ENCODE peak calls at places on chromosome 11, in five cellular contexts. Y is Kasumi-1; I is glutamatergic neuron; C is neural progenitor cell; X is activated naive CD4-positive, alpha-beta T cell. F is an unnamed sample.

GRCh38 chr11:47185305-47186075 is 744 bp downstream of the PACSIN3 start:
- DNase-seq in C (peak; percentile 84), X (no peak), Y (peak; percentile 22), I (peak; percentile 42), F (peak; percentile 89)

GRCh38 chr11:87361891-87362290 is 324.2 kb downstream of the TMEM135 start:
- DNase-seq in C (no peak), Y (no peak), I (no peak), X (no peak), F (no peak)

GRCh38 chr11:64620286-64620962 is 29.4 kb downstream of the SLC22A12 start:
- DNase-seq in Y (no peak), C (peak; percentile 71), X (no peak), I (no peak), F (no peak)

GRCh38 chr11:33697997-33698396 is 2.6 kb downstream of the C11orf91 start:
- DNase-seq in I (no peak), Y (no peak), C (no peak), X (no peak), F (no peak)

GRCh38 chr11:35418847-35419712 is at the start of gene SLC1A2:
- DNase-seq in I (peak; percentile 87), X (no peak), C (peak; percentile 82), Y (peak; percentile 4), F (peak; percentile 87)

GRCh38 chr11:36265793-36266628 is 23.2 kb downstream of the COMMD9 start:
- DNase-seq in C (peak; percentile 84), X (peak; percentile 32), Y (peak; percentile 43), I (peak; percentile 75), F (no peak)

GRCh38 chr11:75508051-75508561 is 17.6 kb downstream of the GDPD5 start:
- DNase-seq in I (no peak), Y (peak; percentile 8), X (no peak), C (no peak), F (no peak)

GRCh38 chr11:9568854-9569587 is 4.4 kb upstream of the WEE1 start:
- DNase-seq in Y (peak; percentile 16), I (no peak), X (no peak), C (peak; percentile 14), F (no peak)

GRCh38 chr11:64204464-64204989 is 2.0 kb upstream of the FERMT3 start:
- DNase-seq in I (peak; percentile 74), C (peak; percentile 85), X (peak; percentile 26), Y (peak; percentile 97), F (peak; percentile 95)

GRCh38 chr11:2393111-2393868 is 7.3 kb upstream of the TSSC4 start:
- DNase-seq in Y (no peak), X (no peak), I (no peak), C (no peak), F (no peak)

GRCh38 chr11:13140028-13140870 is 131.1 kb downstream of the RASSF10 start:
- DNase-seq in I (no peak), Y (no peak), C (no peak), X (no peak), F (no peak)

GRCh38 chr11:118002010-118002540 is 15.9 kb downstream of the IL10RA start:
- DNase-seq in I (no peak), X (no peak), Y (no peak), C (no peak), F (no peak)

GRCh38 chr11:12544986-12545775 is 129.0 kb upstream of the TEAD1 start:
- DNase-seq in X (no peak), I (no peak), C (no peak), Y (no peak), F (no peak)

GRCh38 chr11:122756417-122756816 is 81.9 kb upstream of the CRTAM start:
- DNase-seq in Y (peak; percentile 95), C (no peak), X (no peak), I (no peak), F (no peak)

GRCh38 chr11:69131644-69132300 is 24.0 kb upstream of the SMIM38 start:
- DNase-seq in I (peak; percentile 47), C (peak; percentile 91), X (no peak), Y (no peak), F (peak; percentile 88)

GRCh38 chr11:9615031-9615451 is 41.6 kb downstream of the WEE1 start:
- DNase-seq in X (no peak), Y (peak; percentile 38), I (no peak), C (no peak), F (no peak)

GRCh38 chr11:66637557-66638176 is 836 bp upstream of the RBM4 start:
- DNase-seq in I (no peak), X (no peak), Y (no peak), C (peak; percentile 56), F (no peak)